ENCODE peak calls at places on chromosomes 13 and 19, in nine cellular contexts. M is stimulated activated CD8-positive, alpha-beta memory T cell treated with anti-CD3 and anti-CD28 coated beads, Interleukin-4, amount 100 ng/mL, for 1 hour; T is activated CD4-positive, alpha-beta T cell treated with anti-CD3 and anti-CD28 coated beads, Interleukin-2, amount 50 U/mL, for 48 hours; N is WTC11; G is activated T-cell treated with anti-CD3 and anti-CD28 coated beads for 24 hours; Q is CD8-positive, alpha-beta memory T cell; F is fibroblast of lung; W is Kasumi-1; O is CD8-positive, alpha-beta T cell. V is an unnamed sample.

GRCh38 chr13:22915442-22916082 is 265.2 kb upstream of the SGCG start:
- DNase-seq in F (peak; percentile 64), G (no peak), T (no peak), M (no peak), Q (no peak), O (no peak), N (peak; percentile 78), W (no peak), V (no peak)

GRCh38 chr13:106772202-106772601 is 204.3 kb upstream of the ARGLU1 start:
- DNase-seq in T (no peak), W (no peak), O (no peak), G (no peak), M (no peak), F (no peak), N (no peak), Q (no peak), V (no peak)

GRCh38 chr13:79946556-79946955 is 394.4 kb downstream of the SPRY2 start:
- DNase-seq in G (no peak), Q (no peak), W (no peak), N (no peak), M (no peak), T (no peak), O (no peak), F (no peak), V (no peak)

GRCh38 chr13:91273675-91274074 is 73.8 kb upstream of the MIR17HG start:
- DNase-seq in G (no peak), O (no peak), F (no peak), T (no peak), N (no peak), W (no peak), Q (no peak), M (no peak), V (no peak)

GRCh38 chr19:19109601-19110000 is 28.7 kb downstream of the TMEM161A start:
- DNase-seq in F (peak; percentile 12), N (no peak), O (no peak), M (no peak), W (no peak), G (no peak), T (no peak), Q (no peak), V (no peak)

GRCh38 chr13:34867590-34867989 is 74.5 kb upstream of the NBEA start:
- DNase-seq in N (no peak), M (no peak), T (no peak), O (no peak), W (no peak), F (peak; percentile 15), Q (no peak), G (no peak), V (no peak)

GRCh38 chr19:18972301-18972831 is 31.3 kb upstream of the HOMER3 start:
- DNase-seq in N (no peak), Q (no peak), O (no peak), G (no peak), W (peak; percentile 67), M (no peak), T (no peak), F (peak; percentile 36), V (no peak)

GRCh38 chr13:75986818-75987217 is 350.7 kb downstream of the LMO7 start:
- DNase-seq in T (no peak), N (no peak), O (no peak), W (no peak), M (no peak), F (no peak), Q (no peak), G (no peak), V (no peak)

GRCh38 chr13:114124921-114125320 is 7.5 kb downstream of the RASA3 start:
- DNase-seq in T (peak; percentile 80), G (peak; percentile 71), N (no peak), F (peak; percentile 72), O (no peak), W (no peak), Q (peak; percentile 72), M (peak; percentile 48), V (peak; percentile 72)

GRCh38 chr13:71775946-71776345 is 91.1 kb downstream of the DACH1 start:
- DNase-seq in Q (no peak), T (no peak), N (no peak), G (no peak), O (no peak), W (no peak), M (no peak), F (no peak), V (no peak)